ENCODE peak calls at places on chromosome X, in seven cellular contexts. V is WTC11, L is T-cell, R is BJ, I is activated B cell treated with CpG ODN at 0.5 μM for 24 hours, O is B cell, S is bronchial epithelial cell. X is an unnamed sample.

GRCh38 chrX:46666831-46667230 is 92.1 kb downstream of the SLC9A7 start:
- DNase-seq in V (no peak), L (no peak), R (no peak), I (no peak), O (no peak), S (no peak), X (no peak)

GRCh38 chrX:118807151-118808017 is 16.2 kb upstream of the ZCCHC12 start:
- DNase-seq in V (peak; percentile 36), L (peak; percentile 12), R (no peak), I (peak; percentile 30), O (peak; percentile 72), S (peak; percentile 42), X (no peak)

GRCh38 chrX:22300130-22300529 is 27.4 kb downstream of the CBLL2 start:
- DNase-seq in V (no peak), L (no peak), R (peak; percentile 19), I (no peak), O (no peak), S (peak; percentile 71), X (no peak)

GRCh38 chrX:51437521-51437920 is 58.9 kb downstream of the NUDT11 start:
- DNase-seq in V (no peak), L (no peak), R (no peak), I (no peak), O (no peak), S (no peak), X (no peak)

GRCh38 chrX:120250522-120251271 is at the start of gene ZBTB33:
- DNase-seq in V (peak; percentile 89), L (peak; percentile 86), R (peak; percentile 70), I (peak; percentile 74), O (peak; percentile 89), S (peak; percentile 79), X (peak; percentile 90)

GRCh38 chrX:40651620-40652223 is 4.4 kb upstream of the CXorf38 start:
- DNase-seq in V (peak; percentile 33), L (peak; percentile 67), R (no peak), I (no peak), O (peak; percentile 85), S (peak; percentile 32), X (no peak)

GRCh38 chrX:136209016-136209738 is 42.0 kb downstream of the MAP7D3 start:
- DNase-seq in V (peak; percentile 31), L (peak; percentile 40), R (no peak), I (no peak), O (peak; percentile 48), S (no peak), X (no peak)

GRCh38 chrX:154505726-154506125 is 10.3 kb downstream of the FAM3A start:
- DNase-seq in V (no peak), L (no peak), R (no peak), I (no peak), O (no peak), S (peak; percentile 67), X (no peak)

GRCh38 chrX:150476183-150476699 is 92.2 kb upstream of the MTM1 start:
- DNase-seq in V (no peak), L (no peak), R (peak; percentile 4), I (no peak), O (no peak), S (no peak), X (no peak)

GRCh38 chrX:10589098-10589497 is 31.3 kb downstream of the MID1 start:
- DNase-seq in V (no peak), L (no peak), R (no peak), I (no peak), O (no peak), S (no peak), X (no peak)

GRCh38 chrX:115018040-115018647 is 728 bp upstream of the IL13RA2 start:
- DNase-seq in V (peak; percentile 11), L (no peak), R (no peak), I (no peak), O (peak; percentile 1), S (no peak), X (no peak)

GRCh38 chrX:151713859-151714258 is 2.0 kb upstream of the FATE1 start:
- DNase-seq in V (peak; percentile 60), L (no peak), R (no peak), I (no peak), O (no peak), S (peak; percentile 7), X (no peak)

GRCh38 chrX:109732780-109733657 is at the start of gene ACSL4:
- DNase-seq in V (peak; percentile 82), L (peak; percentile 83), R (no peak), I (peak; percentile 82), O (peak; percentile 91), S (peak; percentile 59), X (peak; percentile 91)

GRCh38 chrX:20330545-20330944 is 63.8 kb upstream of the RPS6KA3 start:
- DNase-seq in V (no peak), L (no peak), R (no peak), I (no peak), O (no peak), S (no peak), X (no peak)

GRCh38 chrX:19334945-19335626 is 8.6 kb upstream of the PDHA1 start:
- DNase-seq in V (peak; percentile 24), L (no peak), R (no peak), I (no peak), O (peak; percentile 20), S (peak; percentile 0), X (no peak)

GRCh38 chrX:56994375-56995270 is 718 bp downstream of the SPIN3 start:
- DNase-seq in V (no peak), L (no peak), R (no peak), I (no peak), O (no peak), S (no peak), X (no peak)

GRCh38 chrX:8845060-8845459 is 43.9 kb upstream of the FAM9A start:
- DNase-seq in V (peak; percentile 13), L (no peak), R (peak; percentile 29), I (no peak), O (no peak), S (no peak), X (no peak)

GRCh38 chrX:27890611-27891010 is 82.8 kb downstream of the MAGEB10 start:
- DNase-seq in V (no peak), L (no peak), R (no peak), I (no peak), O (no peak), S (peak; percentile 76), X (no peak)

GRCh38 chrX:133229361-133229760 is 11.2 kb upstream of the TFDP3 start:
- DNase-seq in V (no peak), L (no peak), R (no peak), I (no peak), O (no peak), S (peak; percentile 94), X (no peak)

GRCh38 chrX:69066021-69066757 is 99.1 kb downstream of the PJA1 start:
- DNase-seq in V (no peak), L (no peak), R (no peak), I (no peak), O (no peak), S (no peak), X (peak; percentile 40)

GRCh38 chrX:10666102-10666501 is 45.7 kb upstream of the MID1 start:
- DNase-seq in V (no peak), L (no peak), R (no peak), I (no peak), O (no peak), S (no peak), X (no peak)

GRCh38 chrX:111244238-111244750 is 26.0 kb downstream of the CAPN6 start:
- DNase-seq in V (no peak), L (no peak), R (no peak), I (no peak), O (no peak), S (peak; percentile 20), X (no peak)

GRCh38 chrX:151974336-151975227 is at the start of gene GABRE:
- DNase-seq in V (peak; percentile 36), L (no peak), R (no peak), I (no peak), O (no peak), S (no peak), X (peak; percentile 71)

GRCh38 chrX:32749075-32749474 is 462.3 kb downstream of the DMD start:
- DNase-seq in V (no peak), L (no peak), R (no peak), I (no peak), O (no peak), S (peak; percentile 70), X (no peak)

GRCh38 chrX:103464071-103464773 is 55.1 kb downstream of the RAB40A start:
- DNase-seq in V (peak; percentile 21), L (peak; percentile 8), R (no peak), I (peak; percentile 14), O (peak; percentile 23), S (peak; percentile 43), X (no peak)

GRCh38 chrX:18422325-18422724 is 3.1 kb upstream of the CDKL5 start:
- DNase-seq in V (no peak), L (no peak), R (peak; percentile 57), I (no peak), O (no peak), S (peak; percentile 74), X (no peak)

GRCh38 chrX:101357166-101357795 is 8.7 kb upstream of the TIMM8A start:
- DNase-seq in V (no peak), L (no peak), R (no peak), I (no peak), O (no peak), S (no peak), X (no peak)

GRCh38 chrX:40130207-40130606 is 32.4 kb upstream of the BCOR start:
- DNase-seq in V (no peak), L (no peak), R (no peak), I (no peak), O (no peak), S (peak; percentile 86), X (no peak)

GRCh38 chrX:40090050-40090804 is 7.5 kb downstream of the BCOR start:
- DNase-seq in V (no peak), L (no peak), R (no peak), I (no peak), O (peak; percentile 35), S (no peak), X (no peak)

GRCh38 chrX:23953908-23954269 is 46.1 kb downstream of the CXorf58 start:
- DNase-seq in V (no peak), L (peak; percentile 1), R (no peak), I (no peak), O (peak; percentile 9), S (no peak), X (peak; percentile 22)

GRCh38 chrX:806586-806985 is 176.0 kb downstream of the SHOX start:
- DNase-seq in V (no peak), L (no peak), R (no peak), I (no peak), O (no peak), S (no peak), X (no peak)

GRCh38 chrX:48468247-48468671 is 1.8 kb downstream of the SLC38A5 start:
- DNase-seq in V (no peak), L (peak; percentile 16), R (no peak), I (no peak), O (peak; percentile 30), S (no peak), X (no peak)

GRCh38 chrX:43165343-43165920 is 387.5 kb upstream of the PPP1R2C start:
- DNase-seq in V (no peak), L (no peak), R (no peak), I (no peak), O (no peak), S (no peak), X (no peak)

GRCh38 chrX:30592846-30593245 is 15.3 kb upstream of the TASL start:
- DNase-seq in V (no peak), L (no peak), R (no peak), I (no peak), O (peak; percentile 19), S (peak; percentile 0), X (no peak)

GRCh38 chrX:105821471-105822081 is 763 bp upstream of the NRK start:
- DNase-seq in V (peak; percentile 65), L (no peak), R (no peak), I (no peak), O (no peak), S (peak; percentile 22), X (peak; percentile 62)

GRCh38 chrX:135304741-135305140 is 4.5 kb upstream of the ETDC start:
- DNase-seq in V (no peak), L (no peak), R (no peak), I (no peak), O (no peak), S (no peak), X (no peak)

GRCh38 chrX:44748014-44748413 is 95.8 kb upstream of the DUSP21 start:
- DNase-seq in V (no peak), L (no peak), R (no peak), I (no peak), O (no peak), S (peak; percentile 63), X (no peak)